ENCODE peak calls at places on chromosomes 7 and 10, in five cellular contexts. O, J, G, P and E are unnamed samples.

GRCh38 chr10:10803273-10803672 is 214.4 kb upstream of the CELF2 start:
- DNase-seq in O (no peak), J (no peak), G (peak), P (no peak), E (no peak)

GRCh38 chr10:14173706-14174594 is 156.8 kb downstream of the FRMD4A start:
- DNase-seq in O (peak), J (no peak), G (peak), P (no peak), E (no peak)

GRCh38 chr10:79127151-79127961 is 58.6 kb downstream of the ZMIZ1 start:
- DNase-seq in O (no peak), J (peak), G (peak), P (peak), E (no peak)

GRCh38 chr10:111600772-111601171 is 523.9 kb downstream of the ADRA2A start:
- DNase-seq in O (no peak), J (no peak), G (no peak), P (no peak), E (no peak)

GRCh38 chr7:152402384-152403250 is 33.2 kb downstream of the KMT2C start:
- DNase-seq in O (no peak), J (no peak), G (peak), P (no peak), E (peak)

GRCh38 chr7:2040893-2041270 is 191.9 kb downstream of the MAD1L1 start:
- DNase-seq in O (no peak), J (no peak), G (no peak), P (no peak), E (no peak)

GRCh38 chr7:145036592-145037386 is 200.9 kb upstream of the TPK1 start:
- DNase-seq in O (peak), J (peak), G (peak), P (no peak), E (peak)

GRCh38 chr10:15069230-15069629 is 19.3 kb downstream of the ACBD7 start:
- DNase-seq in O (no peak), J (no peak), G (no peak), P (no peak), E (no peak)

GRCh38 chr7:13979671-13980438 is 9.6 kb downstream of the ETV1 start:
- DNase-seq in O (no peak), J (no peak), G (peak), P (no peak), E (no peak)

GRCh38 chr7:131431289-131431688 is 103.6 kb downstream of the MKLN1 start:
- DNase-seq in O (peak), J (no peak), G (peak), P (no peak), E (no peak)

GRCh38 chr7:138981332-138982203 is at the start of gene KIAA1549:
- DNase-seq in O (peak), J (peak), G (peak), P (peak), E (peak)

GRCh38 chr7:83060218-83060617 is 102.5 kb downstream of the PCLO start:
- DNase-seq in O (peak), J (no peak), G (no peak), P (no peak), E (no peak)

GRCh38 chr10:124609698-124610097 is 134.5 kb downstream of the FAM53B start:
- DNase-seq in O (no peak), J (no peak), G (no peak), P (no peak), E (no peak)

GRCh38 chr7:132261296-132261695 is 315.0 kb downstream of the PLXNA4 start:
- DNase-seq in O (no peak), J (no peak), G (no peak), P (no peak), E (no peak)

GRCh38 chr10:86180861-86181260 is 185.7 kb downstream of the GRID1 start:
- DNase-seq in O (no peak), J (no peak), G (no peak), P (no peak), E (no peak)

GRCh38 chr10:43192824-43193223 is 54.6 kb downstream of the CSGALNACT2 start:
- DNase-seq in O (no peak), J (no peak), G (no peak), P (no peak), E (no peak)

GRCh38 chr7:100572949-100573675 is 588 bp downstream of the SAP25 start:
- DNase-seq in O (no peak), J (no peak), G (no peak), P (no peak), E (no peak)

GRCh38 chr7:52705768-52706167 is 329.7 kb upstream of the POM121L12 start:
- DNase-seq in O (no peak), J (no peak), G (no peak), P (no peak), E (no peak)